ENCODE peak calls at places on chromosome 12, in six cellular contexts. K, O, U, B, I and V are unnamed samples.

GRCh38 chr12:15592934-15593333 is 196.3 kb downstream of the EPS8 start:
- DNase-seq in O (no peak), I (no peak), B (no peak), K (peak), U (no peak), V (peak)

GRCh38 chr12:97556201-97556824 is 93.7 kb downstream of the RMST start:
- DNase-seq in O (no peak), B (peak), K (peak), I (no peak), U (no peak), V (no peak)

GRCh38 chr12:68557011-68557715 is 53.5 kb upstream of the RAP1B start:
- DNase-seq in O (no peak), U (no peak), I (no peak), B (no peak), K (no peak), V (no peak)

GRCh38 chr12:123134265-123134664 is 16.6 kb downstream of the PITPNM2 start:
- DNase-seq in K (no peak), U (no peak), O (no peak), I (no peak), B (no peak), V (no peak)

GRCh38 chr12:45183263-45183662 is 32.6 kb upstream of the ANO6 start:
- DNase-seq in I (no peak), B (no peak), O (no peak), K (peak), U (peak), V (no peak)

GRCh38 chr12:1346126-1346525 is 248.3 kb downstream of the FBXL14 start:
- DNase-seq in K (no peak), U (no peak), O (no peak), I (no peak), B (no peak), V (no peak)

GRCh38 chr12:49838973-49839633 is 3.8 kb downstream of the BCDIN3D start:
- DNase-seq in I (no peak), K (peak), U (peak), B (no peak), O (no peak), V (no peak)

GRCh38 chr12:42698213-42698612 is 108.7 kb upstream of the PRICKLE1 start:
- DNase-seq in B (no peak), I (no peak), O (no peak), U (no peak), K (no peak), V (no peak)

GRCh38 chr12:3684449-3685051 is 68.4 kb downstream of the CRACR2A start:
- DNase-seq in K (no peak), U (no peak), B (no peak), I (peak), O (no peak), V (peak)

GRCh38 chr12:91662021-91662420 is 479.4 kb upstream of the DCN start:
- DNase-seq in B (no peak), I (no peak), K (no peak), O (no peak), U (no peak), V (no peak)

GRCh38 chr12:12004524-12004923 is 66.2 kb upstream of the BCL2L14 start:
- DNase-seq in K (no peak), U (no peak), I (no peak), O (no peak), B (no peak), V (no peak)

GRCh38 chr12:50419112-50419909 is 18.6 kb downstream of the LARP4 start:
- DNase-seq in K (no peak), I (no peak), B (no peak), O (no peak), U (no peak), V (no peak)

GRCh38 chr12:122754790-122755189 is 2.2 kb downstream of the DENR start:
- DNase-seq in K (no peak), I (no peak), O (no peak), B (no peak), U (no peak), V (no peak)

DNA sequence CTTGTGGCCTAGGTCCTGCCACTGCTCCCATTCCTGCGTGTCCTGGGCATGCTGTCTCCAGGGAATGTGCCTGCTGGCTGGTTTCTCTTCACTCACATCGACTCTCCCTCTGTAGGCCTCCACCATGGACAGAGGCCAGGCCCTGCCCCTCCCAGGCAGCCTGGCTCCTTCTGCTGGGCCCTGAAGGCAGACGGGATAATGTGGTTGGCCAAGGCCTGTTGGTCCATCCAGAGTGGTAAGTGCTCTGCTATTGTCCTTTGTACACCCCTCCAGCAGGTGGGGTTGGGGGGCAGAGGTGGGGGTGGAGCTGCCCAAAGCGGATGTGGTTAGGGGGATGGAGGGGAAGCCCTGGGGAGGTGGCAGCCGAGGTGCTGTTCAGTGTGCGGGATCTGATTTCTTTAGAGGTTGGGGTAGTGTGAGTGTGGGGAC is 9.5 kb upstream of the NR4A1 start:
- DNase-seq in I (peak), O (no peak), K (no peak), U (no peak), B (peak), V (no peak)
- H3K27ac ChIP-seq in I (peak), O (no peak), K (no peak), U (no peak), B (peak), V (peak)

DNA sequence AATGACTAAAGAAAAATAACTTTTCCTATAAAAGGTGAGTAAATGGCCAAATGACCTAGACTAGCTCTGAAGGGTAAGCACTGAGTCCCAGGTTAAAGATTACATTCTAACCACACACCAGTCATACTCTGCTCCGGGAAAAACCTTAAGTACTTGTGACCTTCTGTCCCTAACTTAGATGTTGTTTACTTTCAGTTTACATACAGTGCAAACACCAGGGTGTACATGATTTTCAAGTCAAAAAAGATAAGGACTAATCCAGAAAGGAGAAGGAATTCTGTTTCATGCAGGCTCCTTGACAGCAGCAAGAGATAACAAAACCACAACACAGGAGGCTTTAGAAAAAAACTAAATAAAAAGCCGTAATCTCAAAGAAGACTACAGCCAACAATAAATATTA is 174.2 kb downstream of the PPM1H start:
- DNase-seq in I (no peak), B (no peak), K (peak), U (peak), O (no peak), V (no peak)
- TF ChIP-seq EP300 in I (no peak), B (no peak), K (no peak), U (peak), O (no peak), V (no peak)

GRCh38 chr12:54028324-54029201 is at the start of gene HOXC6:
- DNase-seq in O (no peak), K (no peak), I (peak), U (peak), B (no peak), V (no peak)
- H3K27ac ChIP-seq in O (peak), K (no peak), I (peak), U (peak), B (no peak), V (no peak)

GRCh38 chr12:57461326-57461903 is 1.8 kb downstream of the GLI1 start:
- DNase-seq in K (no peak), O (no peak), B (peak), U (peak), I (peak), V (no peak)
- TF ChIP-seq EP300 in K (no peak), O (no peak), B (no peak), U (peak), I (no peak), V (no peak)

DNA sequence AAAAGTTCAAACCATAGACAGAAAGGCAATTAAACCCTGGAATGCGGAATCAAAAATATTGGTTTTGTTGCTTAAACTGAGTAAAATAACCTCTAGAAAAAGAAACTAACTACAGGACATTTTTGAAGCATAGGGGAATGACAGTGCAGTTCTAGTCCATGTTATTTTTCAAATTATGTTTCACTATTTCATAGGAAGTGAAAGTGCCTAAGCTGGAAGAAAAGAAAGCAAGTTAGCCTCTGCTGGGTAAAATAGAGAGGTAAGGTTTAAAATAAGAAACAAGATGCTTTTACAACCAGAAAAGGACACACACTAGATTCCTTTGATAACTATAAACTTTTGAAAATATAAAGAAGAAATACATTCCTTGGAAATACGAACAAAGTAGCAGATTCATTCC is 1.1 kb downstream of the CLECL1 start:
- DNase-seq in I (no peak), K (no peak), O (no peak), U (no peak), B (no peak), V (no peak)
- H3K27ac ChIP-seq in I (no peak), K (no peak), O (no peak), U (no peak), B (no peak), V (no peak)

GRCh38 chr12:65590318-65590717 is 234.0 kb upstream of the HMGA2 start:
- DNase-seq in B (no peak), U (no peak), O (no peak), I (no peak), K (no peak), V (no peak)
- TF ChIP-seq EP300 in B (no peak), U (no peak), O (no peak), I (no peak), K (no peak), V (no peak)

DNA sequence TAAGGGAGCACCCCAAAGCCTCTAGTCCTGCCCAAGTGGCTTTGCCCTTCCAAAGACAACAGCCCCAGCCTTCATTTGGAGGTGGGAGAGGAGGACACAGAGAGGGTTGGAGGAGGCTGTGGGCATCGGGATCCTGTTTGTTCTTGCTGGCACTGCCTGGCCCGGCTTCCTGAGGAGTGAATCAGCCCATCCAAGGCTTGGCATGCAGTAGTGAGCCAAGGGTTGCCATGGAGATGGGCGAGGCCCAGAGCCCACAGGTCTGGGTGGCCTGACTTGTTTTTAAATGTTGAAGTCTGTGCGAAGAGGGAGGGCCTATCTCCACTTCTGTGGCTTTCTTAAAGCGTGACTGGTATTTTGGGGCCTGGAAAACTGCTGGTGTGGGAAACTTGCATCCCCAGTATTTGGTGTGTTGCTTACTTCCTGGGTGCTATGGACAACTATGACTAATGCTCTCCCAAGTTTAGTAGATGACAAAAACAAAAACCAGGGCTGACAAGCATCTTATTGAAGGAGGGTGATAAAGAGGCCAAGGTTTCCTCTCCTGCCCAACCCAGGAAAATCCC is 15.8 kb downstream of the CD9 start:
- DNase-seq in I (no peak), B (peak), O (peak), U (peak), K (no peak), V (no peak)
- H3K27ac ChIP-seq in I (no peak), B (peak), O (peak), U (peak), K (no peak), V (peak)

DNA sequence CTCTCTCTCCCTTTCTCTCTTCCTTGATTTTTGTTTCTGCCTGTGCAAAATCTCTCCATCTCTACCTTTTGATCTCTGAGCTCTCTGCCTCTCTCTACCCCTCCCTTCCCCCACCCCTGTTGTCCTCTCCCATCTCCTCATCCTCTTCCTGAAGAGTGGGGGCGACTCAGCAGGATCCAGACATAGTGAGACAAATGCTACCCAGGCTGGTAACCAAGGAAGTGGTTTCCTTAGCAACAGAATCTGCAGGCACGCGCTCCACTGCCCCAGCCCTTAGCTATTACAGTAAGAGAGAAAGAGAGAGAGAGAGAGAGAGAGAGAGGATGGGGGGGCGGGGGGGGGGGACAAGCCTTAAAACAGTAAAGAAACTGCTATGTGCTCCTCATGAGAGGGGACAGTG is 85.6 kb downstream of the CMKLR1 start:
- DNase-seq in K (no peak), I (no peak), U (no peak), B (no peak), O (peak), V (no peak)
- TF ChIP-seq EP300 in K (no peak), I (no peak), U (no peak), B (no peak), O (no peak), V (no peak)

GRCh38 chr12:29742646-29743045 is 41.1 kb downstream of the TMTC1 start:
- DNase-seq in B (no peak), O (no peak), I (no peak), U (no peak), K (no peak), V (no peak)
- H3K27ac ChIP-seq in B (no peak), O (peak), I (no peak), U (no peak), K (no peak), V (peak)

GRCh38 chr12:121080909-121081308 is 41.9 kb upstream of the OASL start:
- DNase-seq in K (no peak), B (no peak), U (no peak), I (no peak), O (no peak), V (no peak)
- TF ChIP-seq EP300 in K (no peak), B (no peak), U (no peak), I (no peak), O (no peak), V (no peak)